ENCODE peak calls at places on chromosomes 11 and 22, in eight cellular contexts. V is breast epithelium, H is HCT116, K is K562, B is stomach, A is transverse colon, D is sigmoid colon, M is vagina. R is an unnamed sample.

GRCh38 chr11:69636512-69636866 is 4.5 kb upstream of the CCND1 start:
- DNase-seq in V (peak), H (peak), K (no peak), B (peak), A (peak), D (peak), M (no peak), R (no peak)

GRCh38 chr22:17576475-17576874 is 13.2 kb downstream of the SLC25A18 start:
- DNase-seq in V (no peak), H (no peak), K (no peak), B (no peak), A (no peak), D (no peak), M (no peak), R (no peak)

GRCh38 chr11:68332186-68332585 is 19.8 kb downstream of the LRP5 start:
- DNase-seq in V (no peak), H (no peak), K (no peak), B (no peak), A (no peak), D (no peak), M (no peak), R (no peak)

GRCh38 chr22:23698094-23698493 is 7.3 kb downstream of the RGL4 start:
- DNase-seq in V (peak), H (no peak), K (no peak), B (no peak), A (no peak), D (no peak), M (no peak), R (no peak)

GRCh38 chr11:10669258-10670033 is 24.1 kb downstream of the IRAG1 start:
- DNase-seq in V (no peak), H (no peak), K (no peak), B (no peak), A (no peak), D (peak), M (no peak), R (no peak)

GRCh38 chr11:124109377-124109776 is 5.9 kb upstream of the VWA5A start:
- DNase-seq in V (no peak), H (no peak), K (no peak), B (no peak), A (no peak), D (no peak), M (no peak), R (no peak)

GRCh38 chr22:49693416-49693815 is 134.3 kb downstream of the BRD1 start:
- DNase-seq in V (peak), H (no peak), K (no peak), B (peak), A (no peak), D (no peak), M (no peak), R (no peak)

GRCh38 chr22:17159504-17159951 is 451 bp upstream of the HDHD5 start:
- DNase-seq in V (no peak), H (peak), K (no peak), B (peak), A (peak), D (peak), M (no peak), R (peak)

GRCh38 chr11:30635401-30635989 is 49.3 kb upstream of the MPPED2 start:
- DNase-seq in V (no peak), H (no peak), K (no peak), B (no peak), A (no peak), D (peak), M (no peak), R (no peak)

GRCh38 chr11:130765369-130765768 is 150.9 kb downstream of the SNX19 start:
- DNase-seq in V (no peak), H (no peak), K (no peak), B (no peak), A (no peak), D (no peak), M (no peak), R (no peak)

GRCh38 chr22:24471570-24471969 is 23.6 kb upstream of the UPB1 start:
- DNase-seq in V (no peak), H (no peak), K (no peak), B (no peak), A (no peak), D (peak), M (no peak), R (no peak)

GRCh38 chr11:119901657-119902577 is 172.9 kb upstream of the NECTIN1 start:
- DNase-seq in V (no peak), H (no peak), K (no peak), B (no peak), A (no peak), D (no peak), M (no peak), R (no peak)

GRCh38 chr11:102345923-102346322 is 1.1 kb upstream of the BIRC2 start:
- DNase-seq in V (no peak), H (peak), K (no peak), B (no peak), A (no peak), D (no peak), M (no peak), R (no peak)

GRCh38 chr11:111814106-111814505 is 47.9 kb upstream of the PPP2R1B start:
- DNase-seq in V (no peak), H (no peak), K (no peak), B (no peak), A (no peak), D (no peak), M (no peak), R (no peak)

GRCh38 chr22:27370281-27370680 is 431.3 kb downstream of the MN1 start:
- DNase-seq in V (no peak), H (no peak), K (no peak), B (no peak), A (no peak), D (no peak), M (no peak), R (no peak)

GRCh38 chr22:29727248-29727551 is 7.4 kb downstream of the CABP7 start:
- DNase-seq in V (no peak), H (no peak), K (peak), B (peak), A (peak), D (no peak), M (no peak), R (no peak)

GRCh38 chr11:44927174-44927661 is 23.5 kb downstream of the TP53I11 start:
- DNase-seq in V (peak), H (peak), K (peak), B (peak), A (peak), D (peak), M (no peak), R (peak)

GRCh38 chr11:67052891-67053290 is 3.8 kb upstream of the RHOD start:
- DNase-seq in V (no peak), H (no peak), K (no peak), B (no peak), A (no peak), D (no peak), M (no peak), R (no peak)

GRCh38 chr22:38607680-38608079 is 37.7 kb upstream of the DMC1 start:
- DNase-seq in V (no peak), H (no peak), K (no peak), B (no peak), A (no peak), D (no peak), M (no peak), R (no peak)

GRCh38 chr11:90237004-90237403 is 14.2 kb upstream of the CHORDC1 start:
- DNase-seq in V (no peak), H (no peak), K (no peak), B (no peak), A (no peak), D (no peak), M (no peak), R (no peak)

GRCh38 chr11:44805152-44805461 is 78.3 kb downstream of the TSPAN18 start:
- DNase-seq in V (no peak), H (no peak), K (no peak), B (no peak), A (no peak), D (no peak), M (no peak), R (no peak)

GRCh38 chr11:47616726-47617416 is 22.7 kb upstream of the C1QTNF4 start:
- DNase-seq in V (no peak), H (peak), K (peak), B (no peak), A (peak), D (peak), M (no peak), R (no peak)

GRCh38 chr22:28146401-28147304 is 227.6 kb upstream of the PITPNB start:
- DNase-seq in V (no peak), H (no peak), K (no peak), B (no peak), A (no peak), D (no peak), M (no peak), R (no peak)

GRCh38 chr11:115420524-115420923 is 83.7 kb downstream of the CADM1 start:
- DNase-seq in V (no peak), H (no peak), K (no peak), B (no peak), A (no peak), D (no peak), M (no peak), R (peak)

GRCh38 chr22:43652845-43653244 is 159.3 kb downstream of the EFCAB6 start:
- DNase-seq in V (no peak), H (no peak), K (no peak), B (no peak), A (no peak), D (no peak), M (no peak), R (no peak)

GRCh38 chr11:125995313-125995712 is 49.5 kb downstream of the VSIG10L2 start:
- DNase-seq in V (no peak), H (no peak), K (no peak), B (no peak), A (no peak), D (no peak), M (no peak), R (no peak)

GRCh38 chr11:7651140-7651551 is 22.2 kb downstream of the CYB5R2 start:
- DNase-seq in V (no peak), H (no peak), K (no peak), B (no peak), A (no peak), D (no peak), M (peak), R (no peak)

GRCh38 chr22:41508770-41509170 is 35.5 kb downstream of the POLR3H start:
- DNase-seq in V (no peak), H (no peak), K (no peak), B (no peak), A (no peak), D (peak), M (no peak), R (no peak)

GRCh38 chr11:17813391-17814059 is 78.9 kb downstream of the KCNC1 start:
- DNase-seq in V (no peak), H (no peak), K (no peak), B (no peak), A (no peak), D (no peak), M (no peak), R (peak)

GRCh38 chr22:30386960-30387848 is at the start of gene RNF215:
- DNase-seq in V (peak), H (peak), K (peak), B (peak), A (peak), D (peak), M (no peak), R (peak)

GRCh38 chr22:31085493-31085824 is 4.3 kb downstream of the SMTN start:
- DNase-seq in V (no peak), H (no peak), K (no peak), B (no peak), A (peak), D (peak), M (no peak), R (no peak)

GRCh38 chr11:116791002-116791812 is 472 bp downstream of the APOA5 start:
- DNase-seq in V (peak), H (peak), K (peak), B (peak), A (peak), D (peak), M (no peak), R (peak)

GRCh38 chr22:45446216-45446615 is 32.7 kb downstream of the RIBC2 start:
- DNase-seq in V (no peak), H (no peak), K (no peak), B (no peak), A (no peak), D (no peak), M (no peak), R (no peak)

GRCh38 chr22:43060213-43060612 is 29.0 kb downstream of the TTLL1 start:
- DNase-seq in V (no peak), H (no peak), K (peak), B (peak), A (peak), D (no peak), M (no peak), R (no peak)

GRCh38 chr11:72821221-72821919 is 7.2 kb downstream of the ATG16L2 start:
- DNase-seq in V (no peak), H (no peak), K (peak), B (peak), A (peak), D (no peak), M (no peak), R (no peak)

GRCh38 chr22:22408731-22409696 is 99.5 kb downstream of the ZNF280B start:
- DNase-seq in V (no peak), H (peak), K (peak), B (no peak), A (peak), D (no peak), M (peak), R (no peak)
- TF ChIP-seq CTCF in V (no peak), H (peak), K (no peak), B (no peak), A (peak), D (no peak), M (no peak), R (no peak)

GRCh38 chr22:20490183-20490940 is 5.2 kb downstream of the KLHL22 start:
- DNase-seq in V (no peak), H (no peak), K (no peak), B (no peak), A (no peak), D (no peak), M (no peak), R (no peak)
- TF ChIP-seq POLR2AphosphoS5 in V (no peak), H (no peak), K (no peak), B (no peak), A (no peak), D (no peak), M (no peak), R (no peak)

GRCh38 chr11:108498046-108498815 is at the start of gene POGLUT3:
- DNase-seq in V (no peak), H (no peak), K (peak), B (peak), A (peak), D (peak), M (no peak), R (peak)

GRCh38 chr11:108498816-108499408 is 728 bp upstream of the POGLUT3 start:
- DNase-seq in V (no peak), H (no peak), K (no peak), B (no peak), A (peak), D (peak), M (no peak), R (no peak)

GRCh38 chr11:108500169-108500568 is 2.0 kb upstream of the POGLUT3 start:
- DNase-seq in V (no peak), H (no peak), K (no peak), B (no peak), A (no peak), D (no peak), M (no peak), R (no peak)

GRCh38 chr11:108496643-108497256 is 1.4 kb downstream of the POGLUT3 start:
- DNase-seq in V (no peak), H (no peak), K (no peak), B (no peak), A (no peak), D (no peak), M (no peak), R (no peak)

DNA sequence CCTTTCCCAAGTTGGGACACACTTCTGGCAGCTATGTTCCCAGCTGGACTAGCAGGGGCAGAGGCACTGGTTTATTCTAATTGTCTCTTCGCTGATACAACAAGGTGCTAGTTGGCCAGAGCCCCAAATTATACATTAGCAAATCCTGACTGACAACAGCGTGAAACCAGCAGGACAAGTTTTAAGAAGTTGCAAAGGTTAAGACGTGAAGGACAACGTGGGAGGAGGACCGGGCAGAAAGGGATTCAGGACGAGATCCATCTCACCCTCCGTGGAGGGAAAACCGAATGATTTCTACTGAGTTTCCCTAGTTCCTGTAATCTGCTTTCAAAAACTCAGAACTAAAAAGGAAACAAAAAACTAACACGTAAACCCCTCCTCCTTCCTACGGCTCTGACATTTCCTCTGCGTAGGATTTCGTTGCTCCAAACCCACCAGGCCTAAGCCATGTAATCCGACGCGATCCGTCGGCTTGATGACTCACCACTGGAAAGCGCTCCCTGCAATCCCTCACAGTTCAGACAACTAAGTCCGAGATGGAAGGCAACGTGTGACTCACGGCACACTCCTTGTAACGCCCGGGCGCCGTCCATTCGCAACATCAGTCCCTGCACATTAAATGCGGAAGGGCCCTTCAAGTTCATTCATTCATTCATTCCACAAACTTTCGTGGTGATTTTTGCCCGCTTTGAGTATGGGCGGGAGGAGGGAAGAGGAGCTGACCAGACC is 703 bp downstream of the POGLUT3 start:
- DNase-seq in V (peak), H (peak), K (peak), B (peak), A (peak), D (peak), M (peak), R (peak)
- TF ChIP-seq POLR2A in V (no peak), H (peak), K (peak), B (no peak), A (peak), D (peak), M (no peak), R (peak)

GRCh38 chr11:76376746-76377558 is 4.0 kb downstream of the THAP12 start:
- DNase-seq in V (no peak), H (no peak), K (no peak), B (no peak), A (no peak), D (no peak), M (no peak), R (no peak)

GRCh38 chr11:76382209-76382608 is 1.1 kb downstream of the GVQW3 start:
- DNase-seq in V (no peak), H (no peak), K (no peak), B (no peak), A (no peak), D (no peak), M (no peak), R (no peak)

GRCh38 chr11:76380161-76380976 is 563 bp downstream of the THAP12 start:
- DNase-seq in V (no peak), H (no peak), K (peak), B (no peak), A (peak), D (peak), M (no peak), R (peak)

GRCh38 chr11:76379811-76380160 is 1.1 kb downstream of the THAP12 start:
- DNase-seq in V (no peak), H (no peak), K (no peak), B (no peak), A (no peak), D (no peak), M (no peak), R (no peak)

GRCh38 chr11:76380977-76381719 is at the start of the genes GVQW3 and THAP12:
- DNase-seq in V (peak), H (peak), K (peak), B (peak), A (peak), D (peak), M (peak), R (peak)
- TF ChIP-seq CTCF in V (no peak), H (no peak), K (peak), B (no peak), A (no peak), D (no peak), M (no peak), R (no peak)

R was measured in prostate gland.